ENCODE peak calls at places on chromosomes 5 and 9, in eight cellular contexts. T is GM23338, A is mammary epithelial cell, G is SK-N-SH, D is GM23248, P is PC-3, M is hepatocyte, U is IMR-90. K is an unnamed sample.

GRCh38 chr5:67815455-67816391 is 399.8 kb upstream of the PIK3R1 start:
- DNase-seq in M (peak; percentile 10), A (peak; percentile 78), T (no peak), D (peak; percentile 60), G (no peak), P (peak; percentile 1), U (no peak), K (peak; percentile 35)

GRCh38 chr5:58156977-58157701 is 302.7 kb downstream of the PLK2 start:
- DNase-seq in G (peak; percentile 29), P (no peak), T (peak; percentile 2), A (peak; percentile 23), U (peak; percentile 53), M (peak; percentile 11), D (peak; percentile 65), K (no peak)

GRCh38 chr9:73615557-73615956 is 463.9 kb downstream of the ANXA1 start:
- DNase-seq in P (no peak), A (no peak), M (no peak), T (peak; percentile 67), D (no peak), G (no peak), U (no peak), K (no peak)

GRCh38 chr5:65474129-65474711 is 7.5 kb downstream of the ADAMTS6 start:
- DNase-seq in G (no peak), M (no peak), T (no peak), P (no peak), D (no peak), U (no peak), A (no peak), K (no peak)

GRCh38 chr5:76145945-76146344 is 62.8 kb downstream of the SV2C start:
- DNase-seq in T (peak; percentile 74), U (peak; percentile 1), G (no peak), M (peak; percentile 22), D (peak; percentile 6), A (peak; percentile 8), P (peak; percentile 22), K (no peak)

GRCh38 chr9:71737455-71737854 is 30.9 kb downstream of the CEMIP2 start:
- DNase-seq in P (peak; percentile 57), T (no peak), G (no peak), U (no peak), D (peak; percentile 59), M (no peak), A (peak; percentile 44), K (no peak)

GRCh38 chr5:9540791-9541190 is 5.1 kb downstream of the SEMA5A start:
- DNase-seq in P (no peak), D (peak; percentile 40), U (peak; percentile 72), A (no peak), G (no peak), T (no peak), M (no peak), K (peak; percentile 37)

GRCh38 chr9:12933957-12934356 is 159.1 kb downstream of the LURAP1L start:
- DNase-seq in A (peak; percentile 76), M (no peak), U (peak; percentile 37), T (peak; percentile 45), D (peak; percentile 71), G (no peak), P (peak; percentile 50), K (no peak)

GRCh38 chr9:111038336-111039202 is at the start of gene LPAR1:
- DNase-seq in T (peak; percentile 78), D (peak; percentile 80), A (peak; percentile 64), M (peak; percentile 77), U (peak; percentile 78), G (peak; percentile 84), P (peak; percentile 32), K (peak; percentile 75)

GRCh38 chr5:4188704-4189103 is 593.1 kb downstream of the IRX1 start:
- DNase-seq in A (no peak), D (no peak), U (no peak), G (no peak), P (no peak), M (no peak), T (no peak), K (no peak)

GRCh38 chr5:6660704-6661103 is 27.5 kb downstream of the SRD5A1 start:
- DNase-seq in D (no peak), A (no peak), G (no peak), U (no peak), T (no peak), P (no peak), M (no peak), K (no peak)

GRCh38 chr5:78062645-78063044 is 231.9 kb downstream of the AP3B1 start:
- DNase-seq in A (no peak), M (no peak), P (no peak), G (no peak), D (no peak), T (no peak), U (no peak), K (no peak)

GRCh38 chr5:109455598-109456096 is 45.9 kb upstream of the PJA2 start:
- DNase-seq in A (peak; percentile 100), T (no peak), U (peak; percentile 98), P (peak; percentile 83), D (peak; percentile 98), G (peak; percentile 10), M (peak; percentile 83), K (peak; percentile 90)

GRCh38 chr5:83474986-83475385 is 3.4 kb downstream of the VCAN start:
- DNase-seq in U (no peak), G (no peak), P (peak; percentile 3), A (no peak), M (no peak), D (no peak), T (peak; percentile 56), K (no peak)
- H3K4me3 ChIP-seq in U (peak overlapping the region; percentile 56), G (peak overlapping the region; percentile 95), P (peak overlapping the region; percentile 81), A (peak overlapping the region; percentile 68), M (peak overlapping the region; percentile 54), D (peak overlapping the region; percentile 90), T (peak overlapping the region; percentile 76), K (peak overlapping the region; percentile 89)

GRCh38 chr5:173556142-173557028 is 60.1 kb downstream of the BOD1 start:
- DNase-seq in U (no peak), G (no peak), D (no peak), A (no peak), M (no peak), T (peak; percentile 25), P (no peak), K (no peak)

GRCh38 chr5:173557123-173557903 is 59.1 kb downstream of the BOD1 start:
- DNase-seq in G (no peak), A (no peak), U (peak; percentile 12), P (no peak), M (no peak), D (no peak), T (peak; percentile 51), K (no peak)

GRCh38 chr5:173550641-173551040 is 65.8 kb downstream of the BOD1 start:
- DNase-seq in D (no peak), P (no peak), U (no peak), M (no peak), G (no peak), T (no peak), A (no peak), K (no peak)

GRCh38 chr5:173554989-173555705 is 61.3 kb downstream of the BOD1 start:
- DNase-seq in D (peak; percentile 16), M (no peak), A (no peak), T (no peak), G (peak; percentile 31), U (no peak), P (no peak), K (no peak)

GRCh38 chr5:173554038-173554955 is 62.2 kb downstream of the BOD1 start:
- DNase-seq in P (no peak), T (no peak), A (no peak), G (no peak), U (no peak), D (peak; percentile 8), M (no peak), K (no peak)
- H2AFZ ChIP-seq in P (no peak overlapping the region), T (no peak overlapping the region), A (no peak overlapping the region), G (no peak overlapping the region), U (no peak overlapping the region), D (no peak overlapping the region), M (no peak overlapping the region), K (no peak overlapping the region)

GRCh38 chr5:72888595-72888994 is 67.2 kb upstream of the FCHO2 start:
- DNase-seq in P (no peak), U (no peak), A (no peak), G (no peak), D (no peak), T (no peak), M (no peak), K (no peak)
- H3K36me3 ChIP-seq in P (peaks cover 76% of the 10 kb centered on the region), U (peaks cover 54% of the 10 kb centered on the region), A (peaks cover 57% of the 10 kb centered on the region), G (peaks cover 94% of the 10 kb centered on the region), D (peaks cover 94% of the 10 kb centered on the region), T (peaks cover 84% of the 10 kb centered on the region), M (peaks cover 8% of the 10 kb centered on the region), K (peaks cover 93% of the 10 kb centered on the region)

DNA sequence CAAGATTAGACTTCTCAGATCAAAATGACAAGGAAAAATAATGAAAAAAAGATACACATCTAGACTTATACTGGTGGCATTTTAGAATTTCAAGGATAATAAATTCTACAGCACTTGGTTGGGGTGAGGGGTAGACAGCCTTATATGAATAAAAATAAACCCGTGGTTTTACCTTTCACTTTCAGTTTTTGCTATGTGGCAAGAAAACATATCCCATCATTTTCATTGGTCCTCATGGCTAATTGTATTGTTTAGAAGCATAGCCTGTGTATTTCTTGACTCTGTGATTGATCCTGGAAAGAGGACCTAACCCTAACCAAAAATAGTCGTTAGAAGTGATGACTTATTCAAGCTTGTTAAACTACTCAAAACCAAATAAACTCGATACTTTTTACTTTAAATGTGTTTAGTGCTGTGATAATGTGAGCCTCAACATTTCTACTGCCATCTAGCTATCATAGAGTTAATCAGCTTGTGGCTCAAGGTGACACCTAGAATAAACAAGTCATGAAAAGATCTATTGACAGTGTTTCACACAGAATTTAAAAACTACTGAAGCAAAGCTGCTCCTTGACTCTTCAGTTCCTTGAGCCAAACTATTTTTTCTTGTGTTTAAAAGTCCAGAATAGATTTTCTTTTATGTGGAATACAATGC is 153.3 kb upstream of the IZUMO3 start:
- DNase-seq in A (no peak), P (no peak), U (no peak), T (peak; percentile 8), M (no peak), D (no peak), G (no peak), K (no peak)
- H3K4me3 ChIP-seq in A (peak overlapping the region; percentile 3), P (peak overlapping the region; percentile 42), U (no peak overlapping the region), T (no peak overlapping the region), M (no peak overlapping the region), D (no peak overlapping the region), G (no peak overlapping the region), K (no peak overlapping the region)

K was measured in osteoblast.